ENCODE peak calls at places on chromosomes 2 and 18, in ten cellular contexts. F is AG04449, N is T-cell, X is neural progenitor cell, J is cortex of kidney, Y is T-helper 9 cell, O is GM23248, Q is GM20000, C is left colon, A is DMS153. D is an unnamed sample.
A peak's percentile ranks its signal among the peaks of the same experiment; 100 is the strongest.

GRCh38 chr2:238974510-238975166 is 126.8 kb downstream of the TWIST2 start:
- DNase-seq in X (peak; percentile 30), O (peak; percentile 89), Q (no peak), A (no peak), N (no peak), C (no peak), Y (no peak), F (peak; percentile 37), J (no peak), D (peak; percentile 58)

GRCh38 chr2:1659951-1660565 is 84.3 kb downstream of the PXDN start:
- DNase-seq in Q (no peak), C (no peak), F (no peak), A (no peak), O (no peak), N (no peak), J (no peak), X (no peak), Y (no peak), D (peak; percentile 31)

GRCh38 chr2:46012618-46013240 is 284.5 kb upstream of the EPAS1 start:
- DNase-seq in J (no peak), F (no peak), A (no peak), Y (no peak), N (no peak), O (peak; percentile 40), X (no peak), Q (no peak), C (no peak), D (peak; percentile 22)

GRCh38 chr18:62386091-62386490 is 61.0 kb downstream of the TNFRSF11A start:
- DNase-seq in F (no peak), Y (no peak), A (no peak), O (no peak), Q (no peak), J (no peak), C (no peak), X (no peak), N (no peak), D (no peak)

GRCh38 chr18:37270666-37271052 is 294.9 kb downstream of the CELF4 start:
- DNase-seq in O (no peak), X (no peak), C (no peak), A (no peak), F (no peak), Q (no peak), N (no peak), J (no peak), Y (no peak), D (no peak)

GRCh38 chr2:3207091-3207491 is 170.5 kb downstream of the EIPR1 start:
- DNase-seq in Q (no peak), A (no peak), J (no peak), X (no peak), C (no peak), O (no peak), Y (no peak), N (no peak), F (no peak), D (peak; percentile 42)

GRCh38 chr18:51235011-51235789 is 37.7 kb upstream of the MEX3C start:
- DNase-seq in X (peak; percentile 4), O (peak; percentile 17), C (no peak), J (no peak), Q (peak; percentile 13), Y (no peak), N (no peak), F (no peak), A (no peak), D (peak; percentile 83)

GRCh38 chr18:79988925-79989361 is 580 bp upstream of the TXNL4A start:
- DNase-seq in Q (no peak), J (no peak), C (peak; percentile 15), F (no peak), N (no peak), A (no peak), O (peak; percentile 78), X (peak; percentile 66), Y (no peak), D (no peak)

GRCh38 chr2:47984041-47984440 is 77.7 kb upstream of the FBXO11 start:
- DNase-seq in F (no peak), Q (no peak), N (no peak), O (peak; percentile 6), X (no peak), A (no peak), C (no peak), J (no peak), Y (no peak), D (no peak)

GRCh38 chr2:133054297-133054696 is 384.3 kb upstream of the LYPD1 start:
- DNase-seq in C (no peak), X (peak; percentile 5), O (peak; percentile 21), Q (no peak), J (no peak), F (peak; percentile 76), A (no peak), N (no peak), Y (no peak), D (peak; percentile 77)

GRCh38 chr2:149166958-149167810 is 128.7 kb downstream of the LYPD6B start:
- DNase-seq in C (no peak), Q (no peak), N (no peak), J (no peak), O (no peak), Y (no peak), A (no peak), F (no peak), X (peak; percentile 23), D (peak; percentile 77)

GRCh38 chr2:150080115-150080514 is 407.4 kb downstream of the RND3 start:
- DNase-seq in N (no peak), A (no peak), X (no peak), C (no peak), Y (no peak), O (peak; percentile 69), Q (no peak), J (no peak), F (no peak), D (no peak)

GRCh38 chr2:120887844-120888243 is 152.2 kb downstream of the GLI2 start:
- DNase-seq in F (no peak), N (no peak), O (no peak), Q (no peak), A (no peak), J (no peak), Y (no peak), C (no peak), X (no peak), D (no peak)